ENCODE peak calls at places on chromosome 5, in eight cellular contexts. One of them, this sample, is unnamed.

GRCh38 chr5:109328626-109329025 is 81.1 kb downstream of the PJA2 start:
- DNase-seq in NCI-H1436 treated with DMSO at 0.1 percent for 48 hours: no peak
- DNase-seq in adrenal gland: no peak
- DNase-seq in stimulated activated CD4-positive, alpha-beta T cell treated with anti-CD3 and anti-CD28 coated beads, Interleukin-4, amount 100 ng/mL, for 24 hours: no peak
- DNase-seq in uterus: no peak
- DNase-seq in cardiac septum: no peak
- DNase-seq in GM06990: no peak
- DNase-seq in erythroblast: no peak
- DNase-seq in this sample: no peak

GRCh38 chr5:145396888-145397287 is 438.3 kb downstream of the PRELID2 start:
- DNase-seq in stimulated activated CD4-positive, alpha-beta T cell treated with anti-CD3 and anti-CD28 coated beads, Interleukin-4, amount 100 ng/mL, for 24 hours: no peak
- DNase-seq in cardiac septum: no peak
- DNase-seq in erythroblast: no peak
- DNase-seq in adrenal gland: no peak
- DNase-seq in GM06990: no peak
- DNase-seq in NCI-H1436 treated with DMSO at 0.1 percent for 48 hours: no peak
- DNase-seq in uterus: no peak
- DNase-seq in this sample: no peak

GRCh38 chr5:68460147-68460760 is 244.7 kb downstream of the PIK3R1 start:
- DNase-seq in GM06990: no peak
- DNase-seq in uterus: no peak
- DNase-seq in stimulated activated CD4-positive, alpha-beta T cell treated with anti-CD3 and anti-CD28 coated beads, Interleukin-4, amount 100 ng/mL, for 24 hours: peak
- DNase-seq in cardiac septum: no peak
- DNase-seq in NCI-H1436 treated with DMSO at 0.1 percent for 48 hours: no peak
- DNase-seq in erythroblast: peak
- DNase-seq in adrenal gland: peak
- DNase-seq in this sample: peak

GRCh38 chr5:180194410-180195345 is 14.3 kb downstream of the RASGEF1C start:
- DNase-seq in erythroblast: no peak
- DNase-seq in adrenal gland: no peak
- DNase-seq in uterus: no peak
- DNase-seq in NCI-H1436 treated with DMSO at 0.1 percent for 48 hours: no peak
- DNase-seq in cardiac septum: no peak
- DNase-seq in GM06990: no peak
- DNase-seq in stimulated activated CD4-positive, alpha-beta T cell treated with anti-CD3 and anti-CD28 coated beads, Interleukin-4, amount 100 ng/mL, for 24 hours: no peak
- DNase-seq in this sample: no peak

GRCh38 chr5:79236970-79237734 is 1.2 kb downstream of the JMY start:
- DNase-seq in adrenal gland: peak
- DNase-seq in NCI-H1436 treated with DMSO at 0.1 percent for 48 hours: no peak
- DNase-seq in erythroblast: peak
- DNase-seq in uterus: peak
- DNase-seq in GM06990: peak
- DNase-seq in cardiac septum: no peak
- DNase-seq in stimulated activated CD4-positive, alpha-beta T cell treated with anti-CD3 and anti-CD28 coated beads, Interleukin-4, amount 100 ng/mL, for 24 hours: peak
- DNase-seq in this sample: no peak

GRCh38 chr5:128085413-128085812 is 1.8 kb downstream of the SLC12A2 start:
- DNase-seq in uterus: no peak
- DNase-seq in NCI-H1436 treated with DMSO at 0.1 percent for 48 hours: no peak
- DNase-seq in GM06990: no peak
- DNase-seq in erythroblast: no peak
- DNase-seq in adrenal gland: no peak
- DNase-seq in cardiac septum: no peak
- DNase-seq in stimulated activated CD4-positive, alpha-beta T cell treated with anti-CD3 and anti-CD28 coated beads, Interleukin-4, amount 100 ng/mL, for 24 hours: no peak
- DNase-seq in this sample: no peak

GRCh38 chr5:66558562-66558961 is 37.6 kb upstream of the MAST4 start:
- DNase-seq in NCI-H1436 treated with DMSO at 0.1 percent for 48 hours: no peak
- DNase-seq in cardiac septum: no peak
- DNase-seq in stimulated activated CD4-positive, alpha-beta T cell treated with anti-CD3 and anti-CD28 coated beads, Interleukin-4, amount 100 ng/mL, for 24 hours: no peak
- DNase-seq in adrenal gland: no peak
- DNase-seq in erythroblast: no peak
- DNase-seq in uterus: no peak
- DNase-seq in GM06990: peak
- DNase-seq in this sample: no peak

GRCh38 chr5:6567068-6567467 is 65.8 kb downstream of the NSUN2 start:
- DNase-seq in erythroblast: no peak
- DNase-seq in GM06990: no peak
- DNase-seq in uterus: no peak
- DNase-seq in adrenal gland: no peak
- DNase-seq in stimulated activated CD4-positive, alpha-beta T cell treated with anti-CD3 and anti-CD28 coated beads, Interleukin-4, amount 100 ng/mL, for 24 hours: no peak
- DNase-seq in cardiac septum: no peak
- DNase-seq in NCI-H1436 treated with DMSO at 0.1 percent for 48 hours: no peak
- DNase-seq in this sample: no peak

GRCh38 chr5:15354011-15354410 is 146.0 kb upstream of the FBXL7 start:
- DNase-seq in uterus: no peak
- DNase-seq in GM06990: no peak
- DNase-seq in NCI-H1436 treated with DMSO at 0.1 percent for 48 hours: no peak
- DNase-seq in cardiac septum: no peak
- DNase-seq in adrenal gland: no peak
- DNase-seq in stimulated activated CD4-positive, alpha-beta T cell treated with anti-CD3 and anti-CD28 coated beads, Interleukin-4, amount 100 ng/mL, for 24 hours: no peak
- DNase-seq in erythroblast: no peak
- DNase-seq in this sample: no peak

GRCh38 chr5:3337812-3338541 is 257.7 kb upstream of the IRX1 start:
- DNase-seq in erythroblast: no peak
- DNase-seq in stimulated activated CD4-positive, alpha-beta T cell treated with anti-CD3 and anti-CD28 coated beads, Interleukin-4, amount 100 ng/mL, for 24 hours: no peak
- DNase-seq in GM06990: no peak
- DNase-seq in adrenal gland: no peak
- DNase-seq in NCI-H1436 treated with DMSO at 0.1 percent for 48 hours: no peak
- DNase-seq in cardiac septum: peak
- DNase-seq in uterus: no peak
- DNase-seq in this sample: no peak

GRCh38 chr5:140242099-140242498 is 60.8 kb downstream of the PFDN1 start:
- DNase-seq in GM06990: no peak
- DNase-seq in NCI-H1436 treated with DMSO at 0.1 percent for 48 hours: no peak
- DNase-seq in cardiac septum: peak
- DNase-seq in erythroblast: no peak
- DNase-seq in uterus: no peak
- DNase-seq in adrenal gland: no peak
- DNase-seq in stimulated activated CD4-positive, alpha-beta T cell treated with anti-CD3 and anti-CD28 coated beads, Interleukin-4, amount 100 ng/mL, for 24 hours: no peak
- DNase-seq in this sample: no peak

GRCh38 chr5:173574983-173575382 is 41.5 kb downstream of the BOD1 start:
- DNase-seq in stimulated activated CD4-positive, alpha-beta T cell treated with anti-CD3 and anti-CD28 coated beads, Interleukin-4, amount 100 ng/mL, for 24 hours: no peak
- DNase-seq in erythroblast: no peak
- DNase-seq in uterus: no peak
- DNase-seq in adrenal gland: no peak
- DNase-seq in GM06990: no peak
- DNase-seq in cardiac septum: no peak
- DNase-seq in NCI-H1436 treated with DMSO at 0.1 percent for 48 hours: no peak
- DNase-seq in this sample: no peak

GRCh38 chr5:167594750-167595149 is 696.7 kb upstream of the WWC1 start:
- DNase-seq in uterus: no peak
- DNase-seq in erythroblast: no peak
- DNase-seq in GM06990: no peak
- DNase-seq in NCI-H1436 treated with DMSO at 0.1 percent for 48 hours: no peak
- DNase-seq in stimulated activated CD4-positive, alpha-beta T cell treated with anti-CD3 and anti-CD28 coated beads, Interleukin-4, amount 100 ng/mL, for 24 hours: no peak
- DNase-seq in adrenal gland: no peak
- DNase-seq in cardiac septum: no peak
- DNase-seq in this sample: no peak

GRCh38 chr5:172622091-172623046 is 18.7 kb upstream of the NEURL1B start:
- DNase-seq in erythroblast: no peak
- DNase-seq in NCI-H1436 treated with DMSO at 0.1 percent for 48 hours: no peak
- DNase-seq in stimulated activated CD4-positive, alpha-beta T cell treated with anti-CD3 and anti-CD28 coated beads, Interleukin-4, amount 100 ng/mL, for 24 hours: no peak
- DNase-seq in GM06990: no peak
- DNase-seq in cardiac septum: peak
- DNase-seq in uterus: peak
- DNase-seq in adrenal gland: no peak
- DNase-seq in this sample: no peak

GRCh38 chr5:160835376-160835775 is 16.6 kb downstream of the ATP10B start:
- DNase-seq in uterus: no peak
- DNase-seq in NCI-H1436 treated with DMSO at 0.1 percent for 48 hours: no peak
- DNase-seq in erythroblast: no peak
- DNase-seq in stimulated activated CD4-positive, alpha-beta T cell treated with anti-CD3 and anti-CD28 coated beads, Interleukin-4, amount 100 ng/mL, for 24 hours: no peak
- DNase-seq in adrenal gland: no peak
- DNase-seq in GM06990: no peak
- DNase-seq in cardiac septum: no peak
- DNase-seq in this sample: no peak

GRCh38 chr5:132753135-132753987 is 6.1 kb downstream of the CCNI2 start:
- DNase-seq in NCI-H1436 treated with DMSO at 0.1 percent for 48 hours: no peak
- DNase-seq in uterus: no peak
- DNase-seq in cardiac septum: peak
- DNase-seq in GM06990: no peak
- DNase-seq in adrenal gland: no peak
- DNase-seq in erythroblast: peak
- DNase-seq in stimulated activated CD4-positive, alpha-beta T cell treated with anti-CD3 and anti-CD28 coated beads, Interleukin-4, amount 100 ng/mL, for 24 hours: no peak
- DNase-seq in this sample: peak

GRCh38 chr5:68805427-68805826 is 288.4 kb upstream of the SLC30A5 start:
- DNase-seq in GM06990: no peak
- DNase-seq in NCI-H1436 treated with DMSO at 0.1 percent for 48 hours: no peak
- DNase-seq in cardiac septum: no peak
- DNase-seq in uterus: no peak
- DNase-seq in adrenal gland: no peak
- DNase-seq in stimulated activated CD4-positive, alpha-beta T cell treated with anti-CD3 and anti-CD28 coated beads, Interleukin-4, amount 100 ng/mL, for 24 hours: no peak
- DNase-seq in erythroblast: no peak
- DNase-seq in this sample: no peak

GRCh38 chr5:159774476-159775031 is 141.7 kb upstream of the ADRA1B start:
- DNase-seq in NCI-H1436 treated with DMSO at 0.1 percent for 48 hours: no peak
- DNase-seq in stimulated activated CD4-positive, alpha-beta T cell treated with anti-CD3 and anti-CD28 coated beads, Interleukin-4, amount 100 ng/mL, for 24 hours: no peak
- DNase-seq in cardiac septum: no peak
- DNase-seq in erythroblast: no peak
- DNase-seq in GM06990: no peak
- DNase-seq in uterus: no peak
- DNase-seq in adrenal gland: no peak
- DNase-seq in this sample: no peak

GRCh38 chr5:40355842-40356241 is 323.9 kb upstream of the PTGER4 start:
- DNase-seq in uterus: no peak
- DNase-seq in adrenal gland: no peak
- DNase-seq in cardiac septum: no peak
- DNase-seq in GM06990: no peak
- DNase-seq in NCI-H1436 treated with DMSO at 0.1 percent for 48 hours: no peak
- DNase-seq in stimulated activated CD4-positive, alpha-beta T cell treated with anti-CD3 and anti-CD28 coated beads, Interleukin-4, amount 100 ng/mL, for 24 hours: no peak
- DNase-seq in erythroblast: no peak
- DNase-seq in this sample: no peak

GRCh38 chr5:161686149-161686548 is 628 bp downstream of the GABRA6 start:
- DNase-seq in GM06990: no peak
- DNase-seq in cardiac septum: no peak
- DNase-seq in erythroblast: no peak
- DNase-seq in adrenal gland: no peak
- DNase-seq in uterus: no peak
- DNase-seq in NCI-H1436 treated with DMSO at 0.1 percent for 48 hours: no peak
- DNase-seq in stimulated activated CD4-positive, alpha-beta T cell treated with anti-CD3 and anti-CD28 coated beads, Interleukin-4, amount 100 ng/mL, for 24 hours: no peak
- DNase-seq in this sample: no peak

GRCh38 chr5:20087299-20087698 is 99.3 kb upstream of the CDH18 start:
- DNase-seq in stimulated activated CD4-positive, alpha-beta T cell treated with anti-CD3 and anti-CD28 coated beads, Interleukin-4, amount 100 ng/mL, for 24 hours: no peak
- DNase-seq in erythroblast: no peak
- DNase-seq in NCI-H1436 treated with DMSO at 0.1 percent for 48 hours: no peak
- DNase-seq in uterus: no peak
- DNase-seq in cardiac septum: no peak
- DNase-seq in GM06990: no peak
- DNase-seq in adrenal gland: no peak
- DNase-seq in this sample: no peak